ENCODE peak calls at places on chromosomes 1 and 21, in ten cellular contexts. J is fibroblast of lung, A is IMR-90, H is Panc1, W is left lung, F is psoas muscle, D is spleen, S is prostate gland, Z is testis, Q is AG04450. G is an unnamed sample. For H3K27me3, the result is how much of the 10 kb centered on the place peaks cover.

GRCh38 chr1:193884848-193885558 is 698.6 kb upstream of the B3GALT2 start:
- DNase-seq in W (peak), J (no peak), D (peak), S (no peak), F (no peak), H (no peak), A (no peak), Z (no peak), Q (no peak), G (no peak)

GRCh38 chr1:200290010-200290685 is 119.7 kb downstream of the ZNF281 start:
- DNase-seq in S (no peak), A (no peak), W (no peak), J (no peak), D (no peak), Q (no peak), H (no peak), F (no peak), Z (no peak), G (no peak)

GRCh38 chr1:116405241-116406135 is 32.4 kb downstream of the ATP1A1 start:
- DNase-seq in S (peak), W (no peak), Q (no peak), D (no peak), H (no peak), Z (no peak), J (no peak), A (no peak), F (no peak), G (no peak)

GRCh38 chr1:226687476-226687875 is 51.6 kb downstream of the ITPKB start:
- DNase-seq in J (no peak), S (no peak), Z (peak), F (no peak), Q (no peak), W (no peak), A (no peak), D (peak), H (no peak), G (peak)

GRCh38 chr1:39262802-39263201 is 58.3 kb downstream of the MACF1 start:
- DNase-seq in A (no peak), J (no peak), Q (no peak), W (no peak), S (no peak), Z (no peak), D (no peak), F (no peak), H (no peak), G (no peak)

GRCh38 chr21:43364851-43365424 is 62.0 kb downstream of the SIK1 start:
- DNase-seq in A (no peak), S (no peak), F (no peak), D (no peak), W (peak), H (no peak), Q (no peak), J (no peak), Z (no peak), G (no peak)

GRCh38 chr21:46297311-46298082 is 11.4 kb downstream of the YBEY start:
- DNase-seq in Z (peak), Q (no peak), J (peak), S (no peak), W (peak), H (no peak), D (peak), A (no peak), F (peak), G (no peak)

GRCh38 chr1:200364121-200364759 is 45.6 kb downstream of the ZNF281 start:
- DNase-seq in S (no peak), W (no peak), F (no peak), Q (no peak), Z (no peak), J (peak), D (no peak), A (peak), H (no peak), G (no peak)

GRCh38 chr1:211501671-211502413 is 9.9 kb upstream of the RD3 start:
- DNase-seq in J (peak), D (no peak), H (no peak), Q (peak), F (no peak), Z (peak), W (no peak), A (no peak), S (no peak), G (no peak)

GRCh38 chr1:164058192-164058591 is 500.8 kb upstream of the PBX1 start:
- DNase-seq in H (no peak), J (no peak), Q (no peak), F (no peak), S (no peak), D (no peak), Z (no peak), W (no peak), A (no peak), G (no peak)

GRCh38 chr1:236757640-236758039 is 37.5 kb upstream of the MTR start:
- DNase-seq in W (no peak), A (no peak), Z (no peak), J (no peak), Q (no peak), D (no peak), H (no peak), F (no peak), S (no peak), G (no peak)

GRCh38 chr1:145868232-145868631 is 9.4 kb upstream of the PIAS3 start:
- DNase-seq in Z (no peak), F (no peak), Q (no peak), J (no peak), W (no peak), H (no peak), D (no peak), S (no peak), A (no peak), G (no peak)

GRCh38 chr1:36829951-36830350 is 204.4 kb downstream of the GRIK3 start:
- DNase-seq in Z (no peak), F (no peak), J (no peak), W (no peak), D (no peak), S (no peak), A (no peak), H (no peak), Q (no peak), G (no peak)

GRCh38 chr1:149849246-149849946 is 50.0 kb upstream of the BOLA1 start:
- DNase-seq in W (no peak), S (peak), A (no peak), Q (no peak), Z (no peak), D (no peak), J (peak), H (no peak), F (no peak), G (no peak)

GRCh38 chr1:178506177-178506576 is 6.7 kb upstream of the TEX35 start:
- DNase-seq in J (no peak), D (peak), Q (no peak), A (no peak), Z (no peak), F (no peak), S (no peak), W (no peak), H (no peak), G (no peak)

GRCh38 chr1:93056214-93056613 is 22.9 kb upstream of the MTF2 start:
- DNase-seq in F (no peak), Z (no peak), A (peak), D (no peak), S (no peak), W (no peak), J (peak), H (no peak), Q (peak), G (no peak)

GRCh38 chr21:28436286-28436932 is 556.3 kb downstream of the LTN1 start:
- DNase-seq in Z (no peak), H (no peak), S (no peak), F (no peak), Q (no peak), D (no peak), A (peak), W (no peak), J (peak), G (no peak)

GRCh38 chr1:26094076-26094669 is 17.5 kb upstream of the PDIK1L start:
- DNase-seq in Q (no peak), Z (no peak), S (no peak), W (no peak), A (peak), H (no peak), F (no peak), D (no peak), J (no peak), G (no peak)

GRCh38 chr1:89556716-89557442 is 32.2 kb downstream of the LRRC8B start:
- DNase-seq in A (no peak), Z (no peak), J (no peak), D (no peak), Q (no peak), S (no peak), F (no peak), H (no peak), W (no peak), G (no peak)

GRCh38 chr1:47183308-47184089 is 6.3 kb downstream of the PDZK1IP1 start:
- DNase-seq in S (no peak), A (no peak), F (no peak), Z (no peak), D (peak), W (no peak), Q (no peak), J (no peak), H (no peak), G (no peak)

GRCh38 chr1:208172389-208173140 is 71.6 kb downstream of the PLXNA2 start:
- DNase-seq in A (peak), D (no peak), W (no peak), S (no peak), F (no peak), Q (no peak), Z (no peak), H (no peak), J (no peak), G (no peak)

GRCh38 chr1:205610781-205611473 is 20.9 kb downstream of the ELK4 start:
- DNase-seq in W (no peak), J (no peak), A (no peak), H (no peak), D (no peak), Z (no peak), S (no peak), Q (no peak), F (no peak), G (no peak)

GRCh38 chr1:23667411-23667810 is 24.2 kb upstream of the RPL11 start:
- DNase-seq in F (no peak), D (no peak), Z (no peak), H (no peak), S (no peak), A (no peak), Q (no peak), J (no peak), W (no peak), G (no peak)

GRCh38 chr1:158117854-158118691 is 62.6 kb upstream of the CD1D start:
- DNase-seq in H (no peak), W (peak), F (peak), S (peak), Z (peak), J (peak), Q (no peak), D (peak), A (peak), G (no peak)

GRCh38 chr1:25952851-25953401 is 44.9 kb downstream of the PAFAH2 start:
- DNase-seq in S (no peak), A (peak), D (no peak), F (peak), H (no peak), Z (peak), W (no peak), J (peak), Q (peak), G (no peak)

GRCh38 chr21:26883768-26884167 is 38.6 kb upstream of the ADAMTS1 start:
- DNase-seq in F (no peak), Z (no peak), Q (no peak), H (no peak), W (no peak), D (no peak), J (peak), S (no peak), A (peak), G (no peak)

GRCh38 chr1:199931666-199932377 is 95.7 kb upstream of the NR5A2 start:
- DNase-seq in S (no peak), W (no peak), Z (no peak), D (no peak), Q (no peak), H (peak), A (no peak), J (peak), F (no peak), G (no peak)

GRCh38 chr1:42081475-42081874 is 71.7 kb upstream of the GUCA2B start:
- DNase-seq in S (peak), J (no peak), A (no peak), D (no peak), F (peak), H (no peak), Q (no peak), Z (no peak), W (no peak), G (no peak)

GRCh38 chr1:23367451-23367790 is 2.2 kb downstream of the ZNF436 start:
- DNase-seq in F (no peak), Q (no peak), W (no peak), H (no peak), D (no peak), S (no peak), J (no peak), Z (no peak), A (no peak), G (peak)

GRCh38 chr1:61754545-61754944 is 12.3 kb downstream of the PATJ start:
- DNase-seq in H (no peak), J (no peak), A (no peak), Z (no peak), D (no peak), S (no peak), F (no peak), W (no peak), Q (no peak), G (no peak)

GRCh38 chr1:84078108-84078823 is 65.8 kb upstream of the PRKACB start:
- DNase-seq in Z (peak), J (peak), Q (no peak), A (peak), F (peak), H (no peak), D (peak), S (no peak), W (peak), G (no peak)

GRCh38 chr1:151934048-151934493 is 24.8 kb upstream of the THEM4 start:
- DNase-seq in A (peak), Z (no peak), S (peak), W (no peak), D (no peak), H (no peak), F (no peak), Q (peak), J (peak), G (peak)

GRCh38 chr1:2602866-2603520 is 16.4 kb downstream of the PRXL2B start:
- DNase-seq in H (no peak), D (peak), A (no peak), Z (no peak), W (no peak), S (no peak), F (peak), J (no peak), Q (no peak), G (no peak)

GRCh38 chr1:12472798-12473551 is 145.0 kb downstream of the DHRS3 start:
- DNase-seq in Q (no peak), W (peak), S (no peak), D (peak), H (no peak), F (no peak), A (no peak), J (no peak), Z (no peak), G (peak)

GRCh38 chr1:162716123-162716522 is 74.4 kb upstream of the HSD17B7 start:
- DNase-seq in Q (no peak), Z (peak), F (no peak), H (no peak), A (no peak), S (no peak), W (no peak), J (no peak), D (no peak), G (no peak)

DNA sequence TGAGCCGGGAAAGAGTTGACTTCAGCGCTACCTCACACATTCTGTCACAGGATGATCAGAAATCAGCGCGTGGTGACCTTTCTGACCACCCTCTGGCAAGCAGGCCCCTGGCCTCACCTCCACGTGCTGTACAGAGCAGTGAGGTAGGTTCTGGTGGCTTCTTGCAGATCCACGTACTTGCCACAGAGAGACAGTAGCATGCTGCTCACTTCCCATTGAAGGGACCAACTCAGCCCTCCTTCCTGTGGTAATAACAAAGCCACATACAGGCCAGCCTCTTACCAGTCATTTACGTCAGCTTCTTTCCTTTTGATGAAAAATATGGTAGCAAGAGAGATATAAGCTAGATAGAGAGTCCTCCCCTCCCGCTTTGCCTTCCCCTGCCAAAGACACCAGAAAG is 200.7 kb downstream of the CHRM3 start:
- DNase-seq in W (no peak), S (no peak), A (no peak), D (no peak), F (no peak), Z (no peak), H (no peak), Q (no peak), J (no peak), G (peak)
- TF ChIP-seq CTCF in W (no peak), S (no peak), A (no peak), D (no peak), F (no peak), Z (no peak), H (no peak), Q (no peak), J (no peak), G (no peak)

GRCh38 chr1:197915217-197915616 is 2.0 kb upstream of the LHX9 start:
- DNase-seq in Z (no peak), W (no peak), H (no peak), A (no peak), Q (no peak), S (no peak), D (no peak), F (no peak), J (no peak), G (no peak)
- H3K27me3 ChIP-seq in Z (under half), W (half or more), H (under half), A (half or more), Q (half or more), S (half or more), D (half or more), F (under half), J (half or more), G (half or more)

GRCh38 chr1:57321776-57322175 is 102.1 kb downstream of the DAB1 start:
- DNase-seq in A (no peak), D (no peak), Q (no peak), F (no peak), H (no peak), W (no peak), Z (no peak), J (no peak), S (no peak), G (no peak)
- TF ChIP-seq CTCF in A (no peak), D (no peak), Q (no peak), F (no peak), H (no peak), W (no peak), Z (no peak), J (no peak), S (no peak), G (no peak)

GRCh38 chr1:207102659-207103058 is 1.4 kb upstream of the C4BPA start:
- DNase-seq in F (no peak), S (no peak), D (no peak), Z (no peak), Q (no peak), J (no peak), W (no peak), H (no peak), A (no peak), G (no peak)

GRCh38 chr1:207102146-207102545 is 1.9 kb upstream of the C4BPA start:
- DNase-seq in H (no peak), D (no peak), W (no peak), Z (no peak), J (no peak), F (no peak), A (no peak), Q (no peak), S (no peak), G (no peak)

GRCh38 chr1:207101720-207102119 is 2.3 kb upstream of the C4BPA start:
- DNase-seq in D (no peak), Q (no peak), S (no peak), H (no peak), Z (no peak), F (no peak), W (no peak), J (no peak), A (no peak), G (no peak)

DNA sequence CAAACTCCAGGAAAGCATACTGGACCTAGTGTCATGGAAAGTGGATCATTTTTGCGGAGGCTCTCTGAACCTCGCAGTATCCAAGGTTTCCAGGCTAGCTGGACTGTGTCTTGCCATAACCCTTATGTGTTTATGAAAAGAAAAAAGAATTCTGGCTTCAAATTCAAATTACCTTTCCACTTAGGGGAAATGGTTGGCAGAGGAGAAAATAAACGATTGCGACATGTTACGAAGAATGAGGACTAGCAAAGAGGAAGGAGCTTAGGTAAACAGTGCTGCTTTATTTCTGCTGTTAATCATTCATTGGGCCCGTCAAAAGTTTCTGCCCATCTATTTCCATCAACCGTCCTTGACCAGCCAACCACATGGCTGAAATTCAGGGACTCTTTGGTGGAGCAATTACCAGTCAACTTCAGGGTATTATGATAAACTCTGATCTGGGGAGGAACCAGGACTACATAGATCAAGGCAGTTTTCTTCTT is at the start of gene C4BPA:
- DNase-seq in Q (no peak), W (no peak), F (no peak), J (no peak), Z (no peak), A (no peak), D (no peak), H (no peak), S (no peak), G (no peak)
- H3K27me3 ChIP-seq in Q (under half), W (under half), F (under half), J (under half), Z (under half), A (under half), D (under half), H (under half), S (under half), G (under half)

DNA sequence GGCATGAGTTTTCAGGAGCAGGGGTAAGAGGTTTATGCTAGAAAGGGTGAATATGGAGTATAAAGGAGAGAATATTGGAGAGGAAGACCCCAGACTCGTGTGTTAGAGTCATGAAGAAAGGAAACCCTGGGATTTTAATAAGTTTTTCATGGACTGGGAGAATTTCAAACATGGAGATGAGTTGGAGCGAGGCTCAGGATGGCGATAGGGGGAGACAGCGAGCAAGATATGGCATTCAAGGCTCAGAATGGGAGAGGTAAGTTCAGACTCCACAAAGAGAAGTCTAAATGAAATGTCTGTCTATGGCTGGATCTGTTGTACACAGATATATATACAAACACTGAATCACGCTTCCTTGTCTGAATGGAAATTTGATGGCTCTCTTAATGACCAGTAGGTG is 92.5 kb downstream of the LRRC40 start:
- DNase-seq in J (no peak), F (no peak), A (no peak), Q (no peak), Z (no peak), S (no peak), W (no peak), D (no peak), H (no peak), G (no peak)
- TF ChIP-seq CTCF in J (no peak), F (no peak), A (no peak), Q (no peak), Z (no peak), S (no peak), W (no peak), D (no peak), H (peak), G (no peak)

DNA sequence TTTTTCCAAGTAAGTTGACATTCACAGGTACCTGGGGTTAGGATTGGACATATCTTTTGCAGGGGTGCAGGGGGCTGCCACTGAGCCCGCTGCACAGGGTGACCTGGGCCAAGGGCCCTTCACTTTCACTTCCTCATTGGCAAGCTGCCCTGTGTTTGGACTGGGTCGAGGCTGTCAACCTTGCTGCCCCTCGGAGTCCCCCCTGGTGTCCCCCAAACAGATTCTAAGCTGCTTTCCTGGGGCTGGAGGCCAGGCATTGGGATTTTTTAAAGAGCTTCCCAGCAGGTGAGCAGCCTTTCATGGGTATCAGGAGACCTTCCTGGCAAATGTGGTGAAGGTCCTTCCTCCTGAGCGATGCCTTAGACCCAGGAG is 7.9 kb upstream of the UMODL1 start:
- DNase-seq in S (no peak), W (no peak), Q (no peak), D (peak), F (no peak), J (no peak), Z (no peak), A (no peak), H (no peak), G (peak)
- H3K27me3 ChIP-seq in S (under half), W (under half), Q (under half), D (under half), F (under half), J (under half), Z (under half), A (under half), H (under half), G (under half)

G was measured in CD4-positive, alpha-beta T cell.